ENCODE peak calls at places on chromosome 11, in ten cellular contexts. One of them, this sample, is unnamed.

GRCh38 chr11:57224537-57224936 is 12.5 kb downstream of the APLNR start:
- DNase-seq in anterior cingulate cortex: no peak
- DNase-seq in NCI-H1092 treated with DMSO at 0.1 percent for 48 hours: no peak
- DNase-seq in uterus: no peak
- DNase-seq in T-helper 17 cell: no peak
- DNase-seq in activated CD4-positive, alpha-beta T cell treated with anti-CD3 and anti-CD28 coated beads, Interleukin-2, amount 50 U/mL, for 24 hours: no peak
- DNase-seq in naive B cell: no peak
- DNase-seq in NCI-H748 treated with DMSO at 0.1 percent for 48 hours: no peak
- DNase-seq in coronary artery: no peak
- DNase-seq in effector CD4-positive, alpha-beta T cell: no peak
- DNase-seq in this sample: peak

GRCh38 chr11:11978792-11979486 is 29.5 kb downstream of the DKK3 start:
- DNase-seq in T-helper 17 cell: no peak
- DNase-seq in anterior cingulate cortex: no peak
- DNase-seq in activated CD4-positive, alpha-beta T cell treated with anti-CD3 and anti-CD28 coated beads, Interleukin-2, amount 50 U/mL, for 24 hours: no peak
- DNase-seq in naive B cell: no peak
- DNase-seq in effector CD4-positive, alpha-beta T cell: no peak
- DNase-seq in NCI-H1092 treated with DMSO at 0.1 percent for 48 hours: peak
- DNase-seq in NCI-H748 treated with DMSO at 0.1 percent for 48 hours: no peak
- DNase-seq in uterus: peak
- DNase-seq in coronary artery: peak
- DNase-seq in this sample: no peak

GRCh38 chr11:65493367-65494176 is 5.3 kb upstream of the MALAT1 start:
- DNase-seq in activated CD4-positive, alpha-beta T cell treated with anti-CD3 and anti-CD28 coated beads, Interleukin-2, amount 50 U/mL, for 24 hours: no peak
- DNase-seq in effector CD4-positive, alpha-beta T cell: no peak
- DNase-seq in NCI-H1092 treated with DMSO at 0.1 percent for 48 hours: no peak
- DNase-seq in naive B cell: no peak
- DNase-seq in anterior cingulate cortex: no peak
- DNase-seq in uterus: peak
- DNase-seq in coronary artery: peak
- DNase-seq in T-helper 17 cell: no peak
- DNase-seq in NCI-H748 treated with DMSO at 0.1 percent for 48 hours: no peak
- DNase-seq in this sample: peak

GRCh38 chr11:84408946-84409411 is 1122.8 kb upstream of the CCDC90B start:
- DNase-seq in coronary artery: no peak
- DNase-seq in NCI-H1092 treated with DMSO at 0.1 percent for 48 hours: no peak
- DNase-seq in activated CD4-positive, alpha-beta T cell treated with anti-CD3 and anti-CD28 coated beads, Interleukin-2, amount 50 U/mL, for 24 hours: no peak
- DNase-seq in naive B cell: no peak
- DNase-seq in T-helper 17 cell: no peak
- DNase-seq in effector CD4-positive, alpha-beta T cell: no peak
- DNase-seq in uterus: no peak
- DNase-seq in NCI-H748 treated with DMSO at 0.1 percent for 48 hours: no peak
- DNase-seq in anterior cingulate cortex: no peak
- DNase-seq in this sample: no peak

GRCh38 chr11:134413334-134414035 is 1.4 kb upstream of the B3GAT1 start:
- DNase-seq in T-helper 17 cell: no peak
- DNase-seq in activated CD4-positive, alpha-beta T cell treated with anti-CD3 and anti-CD28 coated beads, Interleukin-2, amount 50 U/mL, for 24 hours: no peak
- DNase-seq in effector CD4-positive, alpha-beta T cell: no peak
- DNase-seq in coronary artery: no peak
- DNase-seq in uterus: no peak
- DNase-seq in anterior cingulate cortex: no peak
- DNase-seq in naive B cell: no peak
- DNase-seq in NCI-H748 treated with DMSO at 0.1 percent for 48 hours: no peak
- DNase-seq in NCI-H1092 treated with DMSO at 0.1 percent for 48 hours: no peak
- DNase-seq in this sample: no peak

GRCh38 chr11:8959546-8960166 is 4.6 kb downstream of the TMEM9B start:
- DNase-seq in anterior cingulate cortex: no peak
- DNase-seq in coronary artery: no peak
- DNase-seq in NCI-H748 treated with DMSO at 0.1 percent for 48 hours: peak
- DNase-seq in effector CD4-positive, alpha-beta T cell: no peak
- DNase-seq in activated CD4-positive, alpha-beta T cell treated with anti-CD3 and anti-CD28 coated beads, Interleukin-2, amount 50 U/mL, for 24 hours: no peak
- DNase-seq in uterus: peak
- DNase-seq in naive B cell: peak
- DNase-seq in T-helper 17 cell: no peak
- DNase-seq in NCI-H1092 treated with DMSO at 0.1 percent for 48 hours: peak
- DNase-seq in this sample: peak

GRCh38 chr11:129225190-129225589 is 33.1 kb upstream of the ARHGAP32 start:
- DNase-seq in anterior cingulate cortex: no peak
- DNase-seq in NCI-H748 treated with DMSO at 0.1 percent for 48 hours: no peak
- DNase-seq in NCI-H1092 treated with DMSO at 0.1 percent for 48 hours: no peak
- DNase-seq in activated CD4-positive, alpha-beta T cell treated with anti-CD3 and anti-CD28 coated beads, Interleukin-2, amount 50 U/mL, for 24 hours: no peak
- DNase-seq in effector CD4-positive, alpha-beta T cell: no peak
- DNase-seq in naive B cell: no peak
- DNase-seq in coronary artery: no peak
- DNase-seq in T-helper 17 cell: no peak
- DNase-seq in uterus: no peak
- DNase-seq in this sample: no peak

GRCh38 chr11:32262367-32262766 is 171.5 kb downstream of the RCN1 start:
- DNase-seq in NCI-H748 treated with DMSO at 0.1 percent for 48 hours: no peak
- DNase-seq in uterus: no peak
- DNase-seq in effector CD4-positive, alpha-beta T cell: no peak
- DNase-seq in naive B cell: no peak
- DNase-seq in NCI-H1092 treated with DMSO at 0.1 percent for 48 hours: no peak
- DNase-seq in activated CD4-positive, alpha-beta T cell treated with anti-CD3 and anti-CD28 coated beads, Interleukin-2, amount 50 U/mL, for 24 hours: no peak
- DNase-seq in coronary artery: no peak
- DNase-seq in T-helper 17 cell: no peak
- DNase-seq in anterior cingulate cortex: no peak
- DNase-seq in this sample: no peak

GRCh38 chr11:130471731-130472433 is 23.4 kb downstream of the ADAMTS15 start:
- DNase-seq in effector CD4-positive, alpha-beta T cell: no peak
- DNase-seq in T-helper 17 cell: no peak
- DNase-seq in activated CD4-positive, alpha-beta T cell treated with anti-CD3 and anti-CD28 coated beads, Interleukin-2, amount 50 U/mL, for 24 hours: no peak
- DNase-seq in NCI-H1092 treated with DMSO at 0.1 percent for 48 hours: no peak
- DNase-seq in coronary artery: no peak
- DNase-seq in uterus: no peak
- DNase-seq in anterior cingulate cortex: no peak
- DNase-seq in naive B cell: no peak
- DNase-seq in NCI-H748 treated with DMSO at 0.1 percent for 48 hours: no peak
- DNase-seq in this sample: no peak

GRCh38 chr11:1399386-1400167 is 9.8 kb downstream of the BRSK2 start:
- DNase-seq in naive B cell: no peak
- DNase-seq in anterior cingulate cortex: no peak
- DNase-seq in coronary artery: no peak
- DNase-seq in effector CD4-positive, alpha-beta T cell: no peak
- DNase-seq in activated CD4-positive, alpha-beta T cell treated with anti-CD3 and anti-CD28 coated beads, Interleukin-2, amount 50 U/mL, for 24 hours: no peak
- DNase-seq in NCI-H1092 treated with DMSO at 0.1 percent for 48 hours: no peak
- DNase-seq in NCI-H748 treated with DMSO at 0.1 percent for 48 hours: no peak
- DNase-seq in T-helper 17 cell: no peak
- DNase-seq in uterus: no peak
- DNase-seq in this sample: no peak